ENCODE peak calls at places on chromosomes 13 and 19, in seven cellular contexts. H, S, G, O, C, V and F are unnamed samples.
A peak's percentile ranks its signal among the peaks of the same experiment; 100 is the strongest.

GRCh38 chr19:13652810-13653590 is 111.3 kb upstream of the MRI1 start:
- DNase-seq in H (no peak), S (no peak), G (no peak), O (no peak), C (no peak), V (no peak), F (no peak)

GRCh38 chr19:51417107-51417806 is at the start of gene SIGLEC10:
- DNase-seq in H (no peak), S (peak; percentile 49), G (peak; percentile 48), O (no peak), C (no peak), V (no peak), F (no peak)

GRCh38 chr19:28606269-28607032 is 606.5 kb downstream of the UQCRFS1 start:
- DNase-seq in H (no peak), S (no peak), G (no peak), O (no peak), C (no peak), V (no peak), F (no peak)

GRCh38 chr13:74662895-74663294 is 528.7 kb upstream of the KLF12 start:
- DNase-seq in H (no peak), S (no peak), G (no peak), O (no peak), C (no peak), V (no peak), F (no peak)

GRCh38 chr19:51410950-51411748 is 6.3 kb downstream of the SIGLEC10 start:
- DNase-seq in H (no peak), S (no peak), G (no peak), O (no peak), C (no peak), V (no peak), F (no peak)

GRCh38 chr19:6034512-6034911 is 56.6 kb upstream of the RANBP3 start:
- DNase-seq in H (no peak), S (no peak), G (no peak), O (no peak), C (no peak), V (no peak), F (no peak)

GRCh38 chr13:50400930-50401553 is 385.8 kb downstream of the KCNRG start:
- DNase-seq in H (no peak), S (peak; percentile 49), G (peak; percentile 82), O (no peak), C (no peak), V (peak; percentile 92), F (no peak)

GRCh38 chr19:10752237-10752912 is 34.5 kb downstream of the DNM2 start:
- DNase-seq in H (no peak), S (peak; percentile 88), G (no peak), O (no peak), C (no peak), V (no peak), F (no peak)

GRCh38 chr13:44622259-44622658 is 46.1 kb upstream of the TSC22D1 start:
- DNase-seq in H (no peak), S (no peak), G (no peak), O (no peak), C (no peak), V (no peak), F (no peak)

GRCh38 chr13:65597839-65598818 is 1632.0 kb downstream of the PCDH9 start:
- DNase-seq in H (no peak), S (no peak), G (peak; percentile 54), O (no peak), C (no peak), V (peak; percentile 63), F (no peak)

GRCh38 chr13:101977475-101977874 is 424.4 kb downstream of the FGF14 start:
- DNase-seq in H (no peak), S (no peak), G (no peak), O (no peak), C (no peak), V (no peak), F (no peak)

GRCh38 chr19:27752530-27753184 is 1460.3 kb downstream of the UQCRFS1 start:
- DNase-seq in H (no peak), S (no peak), G (no peak), O (no peak), C (no peak), V (no peak), F (no peak)

GRCh38 chr19:42965204-42965603 is 28.2 kb upstream of the PSG7 start:
- DNase-seq in H (no peak), S (no peak), G (peak; percentile 56), O (no peak), C (no peak), V (peak; percentile 87), F (no peak)

GRCh38 chr13:77637583-77637982 is 59.9 kb upstream of the SLAIN1 start:
- DNase-seq in H (no peak), S (no peak), G (no peak), O (no peak), C (no peak), V (no peak), F (no peak)

GRCh38 chr13:112943309-112944125 is 25.5 kb upstream of the MCF2L start:
- DNase-seq in H (no peak), S (peak; percentile 47), G (peak; percentile 75), O (peak; percentile 77), C (no peak), V (peak; percentile 4), F (peak; percentile 8)

GRCh38 chr19:2275588-2276428 is 6.2 kb downstream of the PEAK3 start:
- DNase-seq in H (no peak), S (no peak), G (no peak), O (no peak), C (no peak), V (no peak), F (no peak)

GRCh38 chr19:38442736-38443135 is 9.2 kb downstream of the RYR1 start:
- DNase-seq in H (no peak), S (no peak), G (no peak), O (no peak), C (no peak), V (no peak), F (no peak)

GRCh38 chr13:114128624-114129522 is 3.5 kb downstream of the RASA3 start:
- DNase-seq in H (peak; percentile 86), S (peak; percentile 50), G (peak; percentile 89), O (no peak), C (peak; percentile 88), V (peak; percentile 95), F (peak; percentile 83)

GRCh38 chr13:33112745-33113144 is 96.5 kb downstream of the KL start:
- DNase-seq in H (no peak), S (no peak), G (no peak), O (no peak), C (no peak), V (peak; percentile 20), F (no peak)

GRCh38 chr13:96500953-96501352 is 411.0 kb downstream of the HS6ST3 start:
- DNase-seq in H (no peak), S (no peak), G (no peak), O (no peak), C (no peak), V (no peak), F (no peak)

GRCh38 chr13:71309905-71310304 is 557.1 kb downstream of the DACH1 start:
- DNase-seq in H (no peak), S (no peak), G (no peak), O (no peak), C (no peak), V (no peak), F (no peak)

GRCh38 chr13:49374585-49375290 is 69.1 kb downstream of the CAB39L start:
- DNase-seq in H (no peak), S (no peak), G (peak; percentile 59), O (no peak), C (no peak), V (peak; percentile 87), F (no peak)

GRCh38 chr13:112626124-112626523 is 38.2 kb upstream of the TUBGCP3 start:
- DNase-seq in H (no peak), S (no peak), G (no peak), O (no peak), C (no peak), V (no peak), F (no peak)

GRCh38 chr19:17329768-17330545 is 4.7 kb downstream of the ANO8 start:
- DNase-seq in H (no peak), S (no peak), G (no peak), O (no peak), C (no peak), V (no peak), F (no peak)

GRCh38 chr13:20141238-20142018 is 19.4 kb downstream of the GJA3 start:
- DNase-seq in H (no peak), S (no peak), G (no peak), O (no peak), C (no peak), V (no peak), F (no peak)

GRCh38 chr13:84645196-84646071 is 763.2 kb upstream of the SLITRK1 start:
- DNase-seq in H (no peak), S (no peak), G (peak; percentile 44), O (peak; percentile 2), C (no peak), V (peak; percentile 71), F (no peak)

GRCh38 chr19:38774181-38774950 is 1.0 kb upstream of the LGALS7 start:
- DNase-seq in H (no peak), S (no peak), G (no peak), O (no peak), C (no peak), V (no peak), F (no peak)

GRCh38 chr19:2546128-2547032 is 70.5 kb downstream of the GADD45B start:
- DNase-seq in H (no peak), S (peak; percentile 97), G (no peak), O (peak; percentile 42), C (no peak), V (no peak), F (no peak)

GRCh38 chr19:13029893-13030292 is 34.6 kb downstream of the NFIX start:
- DNase-seq in H (no peak), S (peak; percentile 76), G (no peak), O (no peak), C (no peak), V (no peak), F (no peak)

GRCh38 chr19:15161028-15161984 is 39.5 kb downstream of the NOTCH3 start:
- DNase-seq in H (no peak), S (no peak), G (peak; percentile 65), O (peak; percentile 62), C (no peak), V (peak; percentile 18), F (no peak)

GRCh38 chr13:99916366-99917103 is 55.0 kb downstream of the ZIC5 start:
- DNase-seq in H (no peak), S (no peak), G (peak; percentile 91), O (peak; percentile 65), C (no peak), V (peak; percentile 71), F (no peak)

GRCh38 chr19:2567580-2567979 is 91.7 kb downstream of the GADD45B start:
- DNase-seq in H (no peak), S (peak; percentile 28), G (no peak), O (no peak), C (no peak), V (no peak), F (no peak)